ENCODE peak calls at places on chromosomes 7 and 10, in five cellular contexts. H, P, K, U and O are unnamed samples.

GRCh38 chr7:2680792-2681490 is 7.1 kb upstream of the AMZ1 start:
- DNase-seq in H (peak), P (peak), K (peak), U (peak), O (peak)

GRCh38 chr7:131252976-131253375 is 74.7 kb upstream of the MKLN1 start:
- DNase-seq in H (no peak), P (no peak), K (no peak), U (no peak), O (no peak)

GRCh38 chr7:105934577-105935185 is 28.4 kb upstream of the CDHR3 start:
- DNase-seq in H (peak), P (peak), K (peak), U (peak), O (peak)

GRCh38 chr10:84469470-84469869 is 141.1 kb downstream of the CCSER2 start:
- DNase-seq in H (no peak), P (peak), K (no peak), U (no peak), O (peak)

GRCh38 chr7:23268746-23269145 is 22.2 kb downstream of the GPNMB start:
- DNase-seq in H (no peak), P (no peak), K (no peak), U (no peak), O (no peak)

GRCh38 chr7:835021-835420 is 2.7 kb downstream of the SUN1 start:
- DNase-seq in H (no peak), P (no peak), K (no peak), U (no peak), O (no peak)

GRCh38 chr7:103487419-103487818 is 41.4 kb upstream of the SLC26A5 start:
- DNase-seq in H (no peak), P (no peak), K (no peak), U (no peak), O (no peak)

GRCh38 chr10:69758310-69758728 is 43.4 kb upstream of the COL13A1 start:
- DNase-seq in H (no peak), P (no peak), K (no peak), U (no peak), O (no peak)

GRCh38 chr7:26490631-26491624 is 199.3 kb downstream of the SNX10 start:
- DNase-seq in H (no peak), P (no peak), K (no peak), U (no peak), O (peak)

GRCh38 chr10:71323407-71323806 is 4.3 kb downstream of the SLC29A3 start:
- DNase-seq in H (no peak), P (peak), K (no peak), U (no peak), O (no peak)

GRCh38 chr10:92942226-92942625 is 93.9 kb downstream of the EXOC6 start:
- DNase-seq in H (no peak), P (no peak), K (no peak), U (no peak), O (no peak)

GRCh38 chr10:120422459-120422858 is 34.6 kb upstream of the PLPP4 start:
- DNase-seq in H (no peak), P (peak), K (no peak), U (no peak), O (peak)

GRCh38 chr7:27186450-27187157 is 1.6 kb upstream of the HOXA11 start:
- DNase-seq in H (no peak), P (no peak), K (no peak), U (no peak), O (no peak)

GRCh38 chr10:72108811-72109618 is 20.7 kb upstream of the SPOCK2 start:
- DNase-seq in H (no peak), P (no peak), K (no peak), U (no peak), O (peak)

GRCh38 chr7:2932761-2933251 is 88.7 kb upstream of the GNA12 start:
- DNase-seq in H (no peak), P (no peak), K (no peak), U (no peak), O (no peak)

GRCh38 chr7:35253680-35254495 is at the start of gene TBX20:
- DNase-seq in H (no peak), P (peak), K (peak), U (peak), O (no peak)

GRCh38 chr7:35983585-35983984 is 169.5 kb upstream of the EEPD1 start:
- DNase-seq in H (no peak), P (no peak), K (no peak), U (no peak), O (no peak)

GRCh38 chr7:143331179-143331825 is 15.4 kb downstream of the CLCN1 start:
- DNase-seq in H (peak), P (peak), K (no peak), U (peak), O (peak)

GRCh38 chr7:103795112-103795511 is 194.3 kb downstream of the RELN start:
- DNase-seq in H (no peak), P (no peak), K (no peak), U (no peak), O (no peak)

GRCh38 chr7:134724606-134725005 is 54.8 kb upstream of the CALD1 start:
- DNase-seq in H (no peak), P (peak), K (peak), U (peak), O (peak)

GRCh38 chr10:121080324-121080807 is 229.2 kb downstream of the WDR11 start:
- DNase-seq in H (no peak), P (no peak), K (no peak), U (no peak), O (no peak)

GRCh38 chr10:103110407-103110806 is 82.7 kb downstream of the NT5C2 start:
- DNase-seq in H (no peak), P (no peak), K (no peak), U (no peak), O (no peak)

GRCh38 chr7:139618482-139619366 is 95.2 kb downstream of the CLEC2L start:
- DNase-seq in H (peak), P (peak), K (peak), U (peak), O (peak)

GRCh38 chr7:47336178-47337020 is 245.5 kb downstream of the TNS3 start:
- DNase-seq in H (no peak), P (peak), K (no peak), U (no peak), O (peak)

GRCh38 chr10:84820596-84820995 is 492.2 kb downstream of the CCSER2 start:
- DNase-seq in H (no peak), P (no peak), K (no peak), U (no peak), O (no peak)

GRCh38 chr10:209357-209756 is 74.1 kb downstream of the ZMYND11 start:
- DNase-seq in H (no peak), P (no peak), K (no peak), U (no peak), O (no peak)

GRCh38 chr10:9091515-9092093 is 1037.1 kb downstream of the GATA3 start:
- DNase-seq in H (no peak), P (no peak), K (no peak), U (no peak), O (no peak)

GRCh38 chr10:7734821-7735220 is 31.7 kb downstream of the ITIH2 start:
- DNase-seq in H (no peak), P (no peak), K (no peak), U (no peak), O (no peak)

GRCh38 chr10:117752103-117752502 is 209.6 kb downstream of the EMX2 start:
- DNase-seq in H (no peak), P (no peak), K (no peak), U (no peak), O (no peak)

GRCh38 chr7:41047789-41048191 is 655.1 kb downstream of the INHBA start:
- DNase-seq in H (no peak), P (peak), K (no peak), U (no peak), O (peak)

GRCh38 chr10:113732966-113733365 is 18.5 kb upstream of the PLEKHS1 start:
- DNase-seq in H (no peak), P (no peak), K (no peak), U (no peak), O (no peak)

GRCh38 chr7:93029056-93029455 is 88.7 kb downstream of the SAMD9 start:
- DNase-seq in H (no peak), P (no peak), K (no peak), U (no peak), O (no peak)